ENCODE peak calls at places on chromosome 10, in six cellular contexts. One of them, this sample, is unnamed.

GRCh38 chr10:497898-498451 is 191.5 kb downstream of the DIP2C start:
- DNase-seq in ovary: peak; percentile 17
- DNase-seq in upper lobe of left lung: no peak
- DNase-seq in CD8-positive, alpha-beta T cell: no peak
- DNase-seq in heart right ventricle: no peak
- DNase-seq in AG09309: no peak
- DNase-seq in this sample: no peak

GRCh38 chr10:10687751-10688150 is 329.9 kb upstream of the CELF2 start:
- DNase-seq in upper lobe of left lung: no peak
- DNase-seq in heart right ventricle: no peak
- DNase-seq in ovary: no peak
- DNase-seq in CD8-positive, alpha-beta T cell: no peak
- DNase-seq in AG09309: no peak
- DNase-seq in this sample: no peak

GRCh38 chr10:14397069-14397468 is 66.3 kb upstream of the FRMD4A start:
- DNase-seq in CD8-positive, alpha-beta T cell: no peak
- DNase-seq in AG09309: peak; percentile 99
- DNase-seq in upper lobe of left lung: peak; percentile 84
- DNase-seq in heart right ventricle: peak; percentile 79
- DNase-seq in ovary: peak; percentile 74
- DNase-seq in this sample: peak; percentile 98

GRCh38 chr10:13708256-13708990 is 121.7 kb downstream of the PRPF18 start:
- DNase-seq in upper lobe of left lung: no peak
- DNase-seq in CD8-positive, alpha-beta T cell: no peak
- DNase-seq in ovary: no peak
- DNase-seq in heart right ventricle: no peak
- DNase-seq in AG09309: no peak
- DNase-seq in this sample: no peak

GRCh38 chr10:43816351-43817321 is 168.0 kb upstream of the ZNF32 start:
- DNase-seq in CD8-positive, alpha-beta T cell: peak; percentile 81
- DNase-seq in heart right ventricle: no peak
- DNase-seq in AG09309: peak; percentile 89
- DNase-seq in upper lobe of left lung: no peak
- DNase-seq in ovary: no peak
- DNase-seq in this sample: no peak

GRCh38 chr10:112471878-112472487 is 25.0 kb downstream of the VTI1A start:
- DNase-seq in CD8-positive, alpha-beta T cell: no peak
- DNase-seq in AG09309: peak; percentile 33
- DNase-seq in heart right ventricle: no peak
- DNase-seq in ovary: no peak
- DNase-seq in upper lobe of left lung: no peak
- DNase-seq in this sample: peak; percentile 22

GRCh38 chr10:26627320-26627719 is 70.2 kb upstream of the PDSS1 start:
- DNase-seq in heart right ventricle: no peak
- DNase-seq in upper lobe of left lung: no peak
- DNase-seq in ovary: no peak
- DNase-seq in CD8-positive, alpha-beta T cell: no peak
- DNase-seq in AG09309: no peak
- DNase-seq in this sample: no peak

GRCh38 chr10:101778151-101778780 is 2.4 kb upstream of the FGF8 start:
- DNase-seq in heart right ventricle: no peak
- DNase-seq in CD8-positive, alpha-beta T cell: no peak
- DNase-seq in upper lobe of left lung: no peak
- DNase-seq in ovary: peak; percentile 27
- DNase-seq in AG09309: no peak
- DNase-seq in this sample: no peak

GRCh38 chr10:101843032-101843991 is at the start of gene KCNIP2:
- DNase-seq in CD8-positive, alpha-beta T cell: peak; percentile 80
- DNase-seq in ovary: no peak
- DNase-seq in AG09309: no peak
- DNase-seq in heart right ventricle: peak; percentile 67
- DNase-seq in upper lobe of left lung: peak; percentile 87
- DNase-seq in this sample: no peak

GRCh38 chr10:101779544-101780186 is 3.6 kb downstream of the NPM3 start:
- DNase-seq in CD8-positive, alpha-beta T cell: peak; percentile 77
- DNase-seq in upper lobe of left lung: peak; percentile 97
- DNase-seq in AG09309: no peak
- DNase-seq in heart right ventricle: peak; percentile 86
- DNase-seq in ovary: peak; percentile 87
- DNase-seq in this sample: peak; percentile 12

GRCh38 chr10:116771101-116771705 is 28.8 kb upstream of the HSPA12A start:
- DNase-seq in heart right ventricle: peak; percentile 46
- DNase-seq in upper lobe of left lung: no peak
- DNase-seq in AG09309: peak; percentile 79
- DNase-seq in CD8-positive, alpha-beta T cell: no peak
- DNase-seq in ovary: peak; percentile 83
- DNase-seq in this sample: no peak

GRCh38 chr10:101580486-101581399 is 7.3 kb downstream of the POLL start:
- DNase-seq in heart right ventricle: no peak
- DNase-seq in ovary: no peak
- DNase-seq in upper lobe of left lung: no peak
- DNase-seq in CD8-positive, alpha-beta T cell: no peak
- DNase-seq in AG09309: no peak
- DNase-seq in this sample: no peak

GRCh38 chr10:25068152-25069058 is 52.0 kb downstream of the THNSL1 start:
- DNase-seq in AG09309: no peak
- DNase-seq in upper lobe of left lung: no peak
- DNase-seq in CD8-positive, alpha-beta T cell: no peak
- DNase-seq in heart right ventricle: no peak
- DNase-seq in ovary: no peak
- DNase-seq in this sample: no peak

GRCh38 chr10:132263866-132264265 is 43.9 kb downstream of the STK32C start:
- DNase-seq in ovary: no peak
- DNase-seq in CD8-positive, alpha-beta T cell: no peak
- DNase-seq in AG09309: no peak
- DNase-seq in upper lobe of left lung: peak; percentile 47
- DNase-seq in heart right ventricle: peak; percentile 11
- DNase-seq in this sample: no peak

GRCh38 chr10:44898665-44899064 is 12.5 kb upstream of the TMEM72 start:
- DNase-seq in AG09309: no peak
- DNase-seq in upper lobe of left lung: no peak
- DNase-seq in heart right ventricle: no peak
- DNase-seq in ovary: no peak
- DNase-seq in CD8-positive, alpha-beta T cell: no peak
- DNase-seq in this sample: no peak

GRCh38 chr10:110883924-110884323 is 12.2 kb downstream of the PDCD4 start:
- DNase-seq in CD8-positive, alpha-beta T cell: no peak
- DNase-seq in ovary: no peak
- DNase-seq in heart right ventricle: no peak
- DNase-seq in AG09309: no peak
- DNase-seq in upper lobe of left lung: no peak
- DNase-seq in this sample: no peak
- TF ChIP-seq CTCF in CD8-positive, alpha-beta T cell: no peak
- TF ChIP-seq CTCF in ovary: no peak
- TF ChIP-seq CTCF in heart right ventricle: no peak
- TF ChIP-seq CTCF in AG09309: no peak
- TF ChIP-seq CTCF in upper lobe of left lung: no peak
- TF ChIP-seq CTCF in this sample: no peak

GRCh38 chr10:86956841-86957448 is 470 bp downstream of the MMRN2 start:
- DNase-seq in upper lobe of left lung: no peak
- DNase-seq in CD8-positive, alpha-beta T cell: no peak
- DNase-seq in ovary: peak; percentile 31
- DNase-seq in heart right ventricle: no peak
- DNase-seq in AG09309: no peak
- DNase-seq in this sample: no peak

GRCh38 chr10:86957471-86958108 is at the start of gene MMRN2:
- DNase-seq in AG09309: no peak
- DNase-seq in CD8-positive, alpha-beta T cell: no peak
- DNase-seq in heart right ventricle: peak; percentile 63
- DNase-seq in ovary: peak; percentile 36
- DNase-seq in upper lobe of left lung: peak; percentile 58
- DNase-seq in this sample: no peak

GRCh38 chr10:86959737-86960002 is 1.3 kb downstream of the SNCG start:
- DNase-seq in heart right ventricle: no peak
- DNase-seq in ovary: no peak
- DNase-seq in CD8-positive, alpha-beta T cell: no peak
- DNase-seq in AG09309: no peak
- DNase-seq in upper lobe of left lung: no peak
- DNase-seq in this sample: no peak

GRCh38 chr10:86958831-86959736 is 685 bp downstream of the SNCG start:
- DNase-seq in AG09309: no peak
- DNase-seq in CD8-positive, alpha-beta T cell: no peak
- DNase-seq in ovary: peak; percentile 86
- DNase-seq in heart right ventricle: peak; percentile 58
- DNase-seq in upper lobe of left lung: peak; percentile 58
- DNase-seq in this sample: no peak

GRCh38 chr10:86958109-86958830 is at the start of gene SNCG:
- DNase-seq in CD8-positive, alpha-beta T cell: no peak
- DNase-seq in AG09309: no peak
- DNase-seq in ovary: peak; percentile 75
- DNase-seq in heart right ventricle: peak; percentile 69
- DNase-seq in upper lobe of left lung: peak; percentile 84
- DNase-seq in this sample: no peak
- H3K4me3 ChIP-seq in CD8-positive, alpha-beta T cell: no peak within 1 kb of the TSS
- H3K4me3 ChIP-seq in AG09309: no peak within 1 kb of the TSS
- H3K4me3 ChIP-seq in ovary: peak within 1 kb of the TSS; percentile 20
- H3K4me3 ChIP-seq in heart right ventricle: peak within 1 kb of the TSS; percentile 54
- H3K4me3 ChIP-seq in upper lobe of left lung: peak within 1 kb of the TSS; percentile 36
- H3K4me3 ChIP-seq in this sample: no peak within 1 kb of the TSS

DNA sequence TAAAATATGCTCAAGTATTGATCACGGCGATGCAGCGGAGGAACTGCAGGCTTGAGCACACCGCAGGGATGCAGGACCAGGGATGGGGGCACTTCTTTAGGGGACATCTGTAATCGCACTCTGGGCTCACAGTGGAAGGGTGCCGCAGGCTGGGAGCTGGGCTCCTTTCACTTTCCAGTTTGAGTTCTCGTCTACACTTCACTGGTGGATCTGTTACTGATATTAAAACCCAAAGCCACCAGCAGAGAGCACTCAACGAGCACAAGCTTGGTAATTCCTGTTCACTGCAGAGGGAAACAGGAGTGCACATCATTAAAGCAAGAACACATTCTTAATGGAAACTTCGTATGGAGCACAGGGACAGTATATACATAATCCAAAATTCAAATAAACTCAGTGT is 91.3 kb downstream of the PARD3 start:
- DNase-seq in upper lobe of left lung: no peak
- DNase-seq in heart right ventricle: no peak
- DNase-seq in AG09309: peak; percentile 48
- DNase-seq in ovary: no peak
- DNase-seq in CD8-positive, alpha-beta T cell: no peak
- DNase-seq in this sample: peak; percentile 68
- TF ChIP-seq CTCF in upper lobe of left lung: peak; percentile 38
- TF ChIP-seq CTCF in heart right ventricle: peak; percentile 75
- TF ChIP-seq CTCF in AG09309: peak; percentile 68
- TF ChIP-seq CTCF in ovary: peak; percentile 52
- TF ChIP-seq CTCF in CD8-positive, alpha-beta T cell: no peak
- TF ChIP-seq CTCF in this sample: peak; percentile 67

GRCh38 chr10:114402871-114403544 is 1.3 kb downstream of the AFAP1L2 start:
- DNase-seq in heart right ventricle: no peak
- DNase-seq in AG09309: no peak
- DNase-seq in ovary: no peak
- DNase-seq in CD8-positive, alpha-beta T cell: no peak
- DNase-seq in upper lobe of left lung: no peak
- DNase-seq in this sample: no peak

GRCh38 chr10:114400091-114400490 is 4.2 kb downstream of the AFAP1L2 start:
- DNase-seq in heart right ventricle: no peak
- DNase-seq in AG09309: no peak
- DNase-seq in ovary: peak; percentile 73
- DNase-seq in CD8-positive, alpha-beta T cell: no peak
- DNase-seq in upper lobe of left lung: no peak
- DNase-seq in this sample: no peak

GRCh38 chr10:114402233-114402632 is 2.1 kb downstream of the AFAP1L2 start:
- DNase-seq in heart right ventricle: no peak
- DNase-seq in upper lobe of left lung: no peak
- DNase-seq in ovary: no peak
- DNase-seq in AG09309: no peak
- DNase-seq in CD8-positive, alpha-beta T cell: no peak
- DNase-seq in this sample: no peak

GRCh38 chr10:114399576-114399975 is 4.7 kb downstream of the AFAP1L2 start:
- DNase-seq in CD8-positive, alpha-beta T cell: no peak
- DNase-seq in heart right ventricle: no peak
- DNase-seq in upper lobe of left lung: no peak
- DNase-seq in ovary: no peak
- DNase-seq in AG09309: no peak
- DNase-seq in this sample: no peak

DNA sequence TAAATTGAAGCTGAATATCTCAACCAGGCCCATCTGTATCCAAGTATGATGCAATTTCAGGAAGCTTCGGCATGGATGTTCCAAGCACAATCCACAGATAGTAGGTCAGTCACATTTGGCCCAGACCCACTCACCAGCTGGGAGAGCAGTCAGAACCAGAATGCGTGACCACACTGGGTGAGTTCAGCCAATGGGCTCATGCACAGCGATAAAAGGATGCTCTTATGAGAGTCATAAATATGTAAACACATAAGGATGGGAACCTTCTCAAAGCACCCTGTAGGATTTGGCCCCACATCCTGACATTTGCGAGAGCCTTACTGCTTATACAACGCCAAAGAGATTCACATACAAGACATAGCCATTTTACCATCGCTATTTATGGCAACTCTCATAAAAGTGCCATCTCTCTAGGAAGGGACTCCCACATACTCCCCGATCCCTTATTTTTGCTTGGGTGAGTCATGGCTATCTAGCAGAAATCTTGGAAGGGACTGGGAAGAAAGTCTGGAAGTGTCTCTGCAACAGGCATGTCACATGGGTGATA is 3.0 kb downstream of the AFAP1L2 start:
- DNase-seq in ovary: peak; percentile 83
- DNase-seq in upper lobe of left lung: no peak
- DNase-seq in heart right ventricle: peak; percentile 55
- DNase-seq in AG09309: peak; percentile 62
- DNase-seq in CD8-positive, alpha-beta T cell: no peak
- DNase-seq in this sample: peak; percentile 19
- H3K4me3 ChIP-seq in ovary: no peak overlapping the region
- H3K4me3 ChIP-seq in upper lobe of left lung: no peak overlapping the region
- H3K4me3 ChIP-seq in heart right ventricle: no peak overlapping the region
- H3K4me3 ChIP-seq in AG09309: no peak overlapping the region
- H3K4me3 ChIP-seq in CD8-positive, alpha-beta T cell: no peak overlapping the region
- H3K4me3 ChIP-seq in this sample: no peak overlapping the region